ENCODE peak calls at places on chromosomes 4 and X, in six cellular contexts. One of them, this sample, is unnamed.

GRCh38 chr4:7352486-7352885 is 82.2 kb downstream of the PSAPL1 start:
- DNase-seq in A673: no peak
- DNase-seq in testis: no peak
- DNase-seq in foreskin keratinocyte: no peak
- DNase-seq in heart left ventricle: no peak
- DNase-seq in transverse colon: no peak
- DNase-seq in this sample: no peak

GRCh38 chr4:79225360-79225759 is 100.5 kb downstream of the NAA11 start:
- DNase-seq in transverse colon: no peak
- DNase-seq in foreskin keratinocyte: no peak
- DNase-seq in heart left ventricle: no peak
- DNase-seq in A673: no peak
- DNase-seq in testis: no peak
- DNase-seq in this sample: no peak

GRCh38 chrX:38612281-38612680 is 50.9 kb downstream of the TSPAN7 start:
- DNase-seq in foreskin keratinocyte: no peak
- DNase-seq in A673: no peak
- DNase-seq in testis: no peak
- DNase-seq in transverse colon: no peak
- DNase-seq in heart left ventricle: no peak
- DNase-seq in this sample: no peak

GRCh38 chrX:74343970-74344622 is 40.1 kb downstream of the ZCCHC13 start:
- DNase-seq in testis: peak; percentile 63
- DNase-seq in transverse colon: peak; percentile 63
- DNase-seq in foreskin keratinocyte: peak; percentile 72
- DNase-seq in heart left ventricle: peak; percentile 43
- DNase-seq in A673: peak; percentile 94
- DNase-seq in this sample: peak; percentile 67

GRCh38 chr4:81472249-81473085 is 760 bp upstream of the RASGEF1B start:
- DNase-seq in A673: peak; percentile 67
- DNase-seq in testis: peak; percentile 57
- DNase-seq in heart left ventricle: no peak
- DNase-seq in transverse colon: peak; percentile 57
- DNase-seq in foreskin keratinocyte: peak; percentile 22
- DNase-seq in this sample: peak; percentile 47

GRCh38 chrX:71098302-71098701 is 2.7 kb downstream of the FOXO4 start:
- DNase-seq in heart left ventricle: peak; percentile 53
- DNase-seq in foreskin keratinocyte: no peak
- DNase-seq in transverse colon: peak; percentile 72
- DNase-seq in A673: peak; percentile 63
- DNase-seq in testis: peak; percentile 83
- DNase-seq in this sample: peak; percentile 54

GRCh38 chr4:110104661-110105060 is 93.8 kb downstream of the ELOVL6 start:
- DNase-seq in heart left ventricle: no peak
- DNase-seq in transverse colon: no peak
- DNase-seq in foreskin keratinocyte: no peak
- DNase-seq in testis: no peak
- DNase-seq in A673: no peak
- DNase-seq in this sample: no peak

GRCh38 chr4:8537041-8537461 is 43.1 kb upstream of the GPR78 start:
- DNase-seq in A673: peak; percentile 59
- DNase-seq in foreskin keratinocyte: peak; percentile 69
- DNase-seq in transverse colon: peak; percentile 72
- DNase-seq in heart left ventricle: no peak
- DNase-seq in testis: peak; percentile 76
- DNase-seq in this sample: no peak

GRCh38 chr4:53647547-53647946 is 56.3 kb upstream of the LNX1 start:
- DNase-seq in foreskin keratinocyte: no peak
- DNase-seq in heart left ventricle: no peak
- DNase-seq in transverse colon: no peak
- DNase-seq in testis: no peak
- DNase-seq in A673: no peak
- DNase-seq in this sample: no peak

GRCh38 chr4:142345909-142346308 is 500.2 kb downstream of the INPP4B start:
- DNase-seq in A673: no peak
- DNase-seq in transverse colon: no peak
- DNase-seq in heart left ventricle: no peak
- DNase-seq in testis: no peak
- DNase-seq in foreskin keratinocyte: no peak
- DNase-seq in this sample: no peak

GRCh38 chrX:29728639-29729038 is 486.7 kb upstream of the MAGEB2 start:
- DNase-seq in heart left ventricle: no peak
- DNase-seq in transverse colon: no peak
- DNase-seq in testis: no peak
- DNase-seq in A673: no peak
- DNase-seq in foreskin keratinocyte: peak; percentile 23
- DNase-seq in this sample: no peak

GRCh38 chr4:23733476-23733875 is 156.4 kb downstream of the PPARGC1A start:
- DNase-seq in testis: no peak
- DNase-seq in heart left ventricle: no peak
- DNase-seq in foreskin keratinocyte: no peak
- DNase-seq in A673: no peak
- DNase-seq in transverse colon: no peak
- DNase-seq in this sample: no peak

GRCh38 chrX:155747520-155747919 is 133.6 kb upstream of the VAMP7 start:
- DNase-seq in testis: no peak
- DNase-seq in transverse colon: peak; percentile 77
- DNase-seq in foreskin keratinocyte: no peak
- DNase-seq in heart left ventricle: peak; percentile 51
- DNase-seq in A673: peak; percentile 8
- DNase-seq in this sample: no peak

GRCh38 chrX:41470706-41471105 is 23.6 kb downstream of the NYX start:
- DNase-seq in heart left ventricle: no peak
- DNase-seq in testis: no peak
- DNase-seq in transverse colon: no peak
- DNase-seq in A673: no peak
- DNase-seq in foreskin keratinocyte: no peak
- DNase-seq in this sample: no peak

GRCh38 chr4:176298664-176299063 is 21.1 kb upstream of the SPCS3 start:
- DNase-seq in heart left ventricle: no peak
- DNase-seq in A673: no peak
- DNase-seq in foreskin keratinocyte: no peak
- DNase-seq in testis: no peak
- DNase-seq in transverse colon: no peak
- DNase-seq in this sample: no peak

GRCh38 chr4:87428979-87429378 is 6.6 kb downstream of the NUDT9 start:
- DNase-seq in testis: no peak
- DNase-seq in foreskin keratinocyte: no peak
- DNase-seq in transverse colon: no peak
- DNase-seq in heart left ventricle: no peak
- DNase-seq in A673: no peak
- DNase-seq in this sample: no peak

GRCh38 chrX:77768787-77769186 is 17.2 kb downstream of the ATRX start:
- DNase-seq in foreskin keratinocyte: no peak
- DNase-seq in heart left ventricle: no peak
- DNase-seq in transverse colon: no peak
- DNase-seq in testis: no peak
- DNase-seq in A673: no peak
- DNase-seq in this sample: no peak

GRCh38 chrX:55159556-55159955 is 60.6 kb upstream of the PAGE5 start:
- DNase-seq in testis: no peak
- DNase-seq in transverse colon: no peak
- DNase-seq in heart left ventricle: no peak
- DNase-seq in foreskin keratinocyte: no peak
- DNase-seq in A673: no peak
- DNase-seq in this sample: no peak

GRCh38 chr4:1241936-1242505 is 6.9 kb downstream of the CTBP1 start:
- DNase-seq in transverse colon: peak; percentile 6
- DNase-seq in heart left ventricle: no peak
- DNase-seq in testis: no peak
- DNase-seq in A673: no peak
- DNase-seq in foreskin keratinocyte: no peak
- DNase-seq in this sample: no peak

GRCh38 chr4:1242506-1243450 is 6.2 kb downstream of the CTBP1 start:
- DNase-seq in heart left ventricle: no peak
- DNase-seq in transverse colon: peak; percentile 4
- DNase-seq in A673: no peak
- DNase-seq in testis: no peak
- DNase-seq in foreskin keratinocyte: no peak
- DNase-seq in this sample: no peak

GRCh38 chr4:1240721-1241465 is 8.0 kb downstream of the CTBP1 start:
- DNase-seq in A673: no peak
- DNase-seq in heart left ventricle: no peak
- DNase-seq in foreskin keratinocyte: no peak
- DNase-seq in transverse colon: peak; percentile 9
- DNase-seq in testis: no peak
- DNase-seq in this sample: no peak

GRCh38 chr4:1239949-1240305 is 9.0 kb downstream of the CTBP1 start:
- DNase-seq in heart left ventricle: no peak
- DNase-seq in testis: no peak
- DNase-seq in foreskin keratinocyte: no peak
- DNase-seq in transverse colon: no peak
- DNase-seq in A673: no peak
- DNase-seq in this sample: peak; percentile 19

DNA sequence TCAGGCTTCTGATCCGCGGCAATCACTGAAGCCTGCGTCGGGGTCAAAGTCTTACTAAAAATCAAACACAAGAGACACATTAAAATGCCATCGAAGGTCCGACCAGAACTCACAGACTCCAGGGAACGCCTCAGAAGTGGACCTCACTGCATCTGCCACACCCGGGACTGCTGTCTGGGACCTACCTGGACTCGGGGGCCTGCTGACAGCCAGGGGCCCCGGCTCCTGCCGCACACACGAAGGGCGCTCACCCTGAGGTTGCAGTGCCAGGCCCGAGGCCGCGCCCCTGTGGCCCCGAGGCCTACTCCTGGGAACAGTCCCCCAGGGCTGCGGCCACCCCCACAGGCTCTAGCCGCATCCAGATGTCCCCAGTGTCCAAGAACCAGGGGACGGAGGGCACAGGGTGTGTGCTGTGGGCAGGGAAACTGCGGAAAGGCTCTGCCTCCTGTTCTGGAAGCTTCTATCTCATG is 7.4 kb downstream of the CTBP1 start:
- DNase-seq in testis: no peak
- DNase-seq in transverse colon: peak; percentile 40
- DNase-seq in foreskin keratinocyte: no peak
- DNase-seq in heart left ventricle: no peak
- DNase-seq in A673: no peak
- DNase-seq in this sample: no peak
- H3K4me1 ChIP-seq in testis: peaks cover 23% of the 10 kb centered on the region
- H3K4me1 ChIP-seq in transverse colon: peaks cover 54% of the 10 kb centered on the region
- H3K4me1 ChIP-seq in foreskin keratinocyte: peaks cover 3% of the 10 kb centered on the region
- H3K4me1 ChIP-seq in heart left ventricle: peaks cover 53% of the 10 kb centered on the region
- H3K4me1 ChIP-seq in A673: peaks cover 1% of the 10 kb centered on the region
- H3K4me1 ChIP-seq in this sample: peaks cover 3% of the 10 kb centered on the region

GRCh38 chr4:3781997-3782930 is 16.1 kb downstream of the ADRA2C start:
- DNase-seq in transverse colon: no peak
- DNase-seq in A673: no peak
- DNase-seq in heart left ventricle: no peak
- DNase-seq in foreskin keratinocyte: no peak
- DNase-seq in testis: no peak
- DNase-seq in this sample: peak; percentile 38
- TF ChIP-seq CTCF in transverse colon: no peak
- TF ChIP-seq CTCF in A673: no peak
- TF ChIP-seq CTCF in heart left ventricle: no peak
- TF ChIP-seq CTCF in foreskin keratinocyte: no peak
- TF ChIP-seq CTCF in testis: no peak
- TF ChIP-seq CTCF in this sample: no peak

DNA sequence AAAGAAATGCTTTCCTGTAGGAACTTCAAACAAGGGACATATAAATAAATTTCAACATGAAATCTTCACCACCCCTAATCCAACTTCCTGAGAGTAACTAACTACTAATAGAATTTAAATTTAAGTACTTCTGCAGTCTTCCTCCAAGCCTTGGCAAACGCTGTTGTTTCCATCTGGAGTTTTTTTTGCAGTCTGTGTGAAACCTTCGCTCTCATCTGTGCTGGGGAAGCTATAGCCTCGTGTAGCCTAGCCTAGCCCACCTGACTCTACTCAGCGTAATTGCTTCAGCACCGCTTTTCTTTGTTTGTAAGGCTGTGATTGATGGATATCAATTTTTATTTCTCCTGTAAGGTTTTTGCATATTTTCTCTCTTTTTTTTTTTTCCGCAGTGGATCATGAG is 30.9 kb downstream of the STOX2 start:
- DNase-seq in foreskin keratinocyte: no peak
- DNase-seq in heart left ventricle: no peak
- DNase-seq in transverse colon: no peak
- DNase-seq in A673: no peak
- DNase-seq in testis: no peak
- DNase-seq in this sample: no peak
- H3K4me1 ChIP-seq in foreskin keratinocyte: no peaks in the 10 kb centered on the region
- H3K4me1 ChIP-seq in heart left ventricle: peaks cover 21% of the 10 kb centered on the region
- H3K4me1 ChIP-seq in transverse colon: no peaks in the 10 kb centered on the region
- H3K4me1 ChIP-seq in A673: peaks cover 5% of the 10 kb centered on the region
- H3K4me1 ChIP-seq in testis: no peaks in the 10 kb centered on the region
- H3K4me1 ChIP-seq in this sample: no peaks in the 10 kb centered on the region

GRCh38 chr4:126106658-126107057 is 791.9 kb downstream of the FAT4 start:
- DNase-seq in testis: no peak
- DNase-seq in transverse colon: no peak
- DNase-seq in heart left ventricle: no peak
- DNase-seq in A673: peak; percentile 14
- DNase-seq in foreskin keratinocyte: no peak
- DNase-seq in this sample: peak; percentile 6
- TF ChIP-seq CTCF in testis: no peak
- TF ChIP-seq CTCF in transverse colon: no peak
- TF ChIP-seq CTCF in heart left ventricle: no peak
- TF ChIP-seq CTCF in A673: peak; percentile 30
- TF ChIP-seq CTCF in foreskin keratinocyte: no peak
- TF ChIP-seq CTCF in this sample: peak; percentile 7

GRCh38 chr4:39354178-39354503 is 12.0 kb downstream of the RFC1 start:
- DNase-seq in testis: no peak
- DNase-seq in foreskin keratinocyte: no peak
- DNase-seq in A673: no peak
- DNase-seq in heart left ventricle: no peak
- DNase-seq in transverse colon: no peak
- DNase-seq in this sample: no peak

GRCh38 chr4:39353478-39354177 is 12.5 kb downstream of the RFC1 start:
- DNase-seq in testis: no peak
- DNase-seq in transverse colon: no peak
- DNase-seq in heart left ventricle: no peak
- DNase-seq in foreskin keratinocyte: peak; percentile 19
- DNase-seq in A673: peak; percentile 61
- DNase-seq in this sample: no peak

GRCh38 chr4:39362827-39363226 is 3.3 kb downstream of the RFC1 start:
- DNase-seq in heart left ventricle: no peak
- DNase-seq in transverse colon: no peak
- DNase-seq in foreskin keratinocyte: no peak
- DNase-seq in A673: no peak
- DNase-seq in testis: no peak
- DNase-seq in this sample: no peak

DNA sequence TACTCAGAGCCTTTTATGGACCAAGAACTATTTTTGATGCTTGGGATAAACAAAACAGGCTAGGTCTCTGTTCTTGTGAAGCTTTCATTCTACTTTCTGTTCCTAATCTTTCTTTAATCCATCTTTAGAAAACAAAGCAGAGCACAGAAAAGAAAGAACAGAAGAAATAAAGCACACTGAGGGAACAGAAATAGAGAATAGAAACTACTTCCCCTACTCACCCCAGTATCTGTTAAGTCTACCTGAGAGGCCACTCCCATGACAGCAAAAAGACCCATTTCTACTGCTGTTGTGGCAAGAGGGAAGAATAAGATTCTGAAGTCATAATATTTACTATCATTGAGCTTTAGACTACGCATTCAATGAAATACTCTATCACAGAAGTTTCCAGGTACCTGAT is 9.2 kb downstream of the RFC1 start:
- DNase-seq in testis: no peak
- DNase-seq in foreskin keratinocyte: no peak
- DNase-seq in heart left ventricle: no peak
- DNase-seq in A673: no peak
- DNase-seq in transverse colon: no peak
- DNase-seq in this sample: no peak
- H3K4me1 ChIP-seq in testis: peaks cover 3% of the 10 kb centered on the region
- H3K4me1 ChIP-seq in foreskin keratinocyte: peaks cover 12% of the 10 kb centered on the region
- H3K4me1 ChIP-seq in heart left ventricle: peaks cover 6% of the 10 kb centered on the region
- H3K4me1 ChIP-seq in A673: peaks cover 29% of the 10 kb centered on the region
- H3K4me1 ChIP-seq in transverse colon: peaks cover 38% of the 10 kb centered on the region
- H3K4me1 ChIP-seq in this sample: peaks cover 12% of the 10 kb centered on the region

This sample was measured in Caco-2.